ENCODE peak calls at places on chromosomes 2 and 18, in four cellular contexts. A is H9, E is IMR-90, N is H1. Y is an unnamed sample.

GRCh38 chr2:160635488-160635887 is 141.9 kb upstream of the RBMS1 start:
- DNase-seq in A (no peak), E (peak), N (no peak), Y (no peak)

GRCh38 chr18:59846814-59847490 is 52.8 kb upstream of the PMAIP1 start:
- DNase-seq in N (no peak), E (peak), A (peak), Y (peak)

GRCh38 chr2:156436477-156437085 is 402 bp downstream of the GPD2 start:
- DNase-seq in A (no peak), N (no peak), E (peak), Y (peak)

GRCh38 chr18:55455938-55456337 is 132.1 kb downstream of the TCF4 start:
- DNase-seq in N (no peak), E (no peak), A (no peak), Y (no peak)

GRCh38 chr2:199463000-199463692 is 5.4 kb upstream of the SATB2 start:
- DNase-seq in E (peak), N (no peak), A (peak), Y (peak)

GRCh38 chr2:134737671-134738070 is 18.9 kb upstream of the TMEM163 start:
- DNase-seq in E (no peak), N (no peak), A (no peak), Y (no peak)

GRCh38 chr2:175154670-175155082 is 13.3 kb downstream of the ATF2 start:
- DNase-seq in E (peak), A (no peak), N (no peak), Y (no peak)

GRCh38 chr18:8045890-8046289 is 478.8 kb downstream of the PTPRM start:
- DNase-seq in A (no peak), N (no peak), E (no peak), Y (no peak)

GRCh38 chr2:86464654-86465053 is 23.5 kb downstream of the KDM3A start:
- DNase-seq in N (no peak), E (no peak), A (no peak), Y (no peak)

GRCh38 chr2:20638014-20638413 is 12.9 kb downstream of the HS1BP3 start:
- DNase-seq in N (no peak), E (no peak), A (no peak), Y (no peak)

GRCh38 chr2:3202926-3203325 is 174.7 kb downstream of the EIPR1 start:
- DNase-seq in E (no peak), A (no peak), N (no peak), Y (no peak)

GRCh38 chr2:1997409-1997808 is 253.1 kb upstream of the PXDN start:
- DNase-seq in E (no peak), N (no peak), A (no peak), Y (no peak)

GRCh38 chr2:165238295-165238694 is 919 bp upstream of the SCN2A start:
- DNase-seq in N (no peak), E (peak), A (no peak), Y (peak)

GRCh38 chr2:239327536-239328305 is 73.1 kb downstream of the HDAC4 start:
- DNase-seq in A (peak), N (no peak), E (peak), Y (no peak)

GRCh38 chr2:135791418-135792190 is 45.4 kb downstream of the LCT start:
- DNase-seq in N (no peak), A (no peak), E (peak), Y (no peak)

GRCh38 chr2:46557788-46558187 is 78.4 kb downstream of the TMEM247 start:
- DNase-seq in A (no peak), N (no peak), E (no peak), Y (no peak)

GRCh38 chr2:134897932-134898331 is 20.7 kb upstream of the CCNT2 start:
- DNase-seq in N (no peak), A (no peak), E (peak), Y (no peak)

GRCh38 chr2:235535423-235536130 is 41.7 kb downstream of the AGAP1 start:
- DNase-seq in E (no peak), A (no peak), N (no peak), Y (no peak)

GRCh38 chr18:13615432-13615861 is 110.9 kb downstream of the FAM210A start:
- DNase-seq in A (no peak), E (no peak), N (no peak), Y (no peak)

GRCh38 chr2:164777847-164778246 is 63.8 kb downstream of the COBLL1 start:
- DNase-seq in A (no peak), E (no peak), N (no peak), Y (peak)

GRCh38 chr18:59617468-59617932 is 79.7 kb downstream of the CCBE1 start:
- DNase-seq in E (no peak), N (no peak), A (no peak), Y (no peak)

GRCh38 chr2:134402385-134402784 is 148.5 kb downstream of the MGAT5 start:
- DNase-seq in E (peak), N (no peak), A (no peak), Y (no peak)

GRCh38 chr18:3498705-3499451 is 48.9 kb downstream of the TGIF1 start:
- DNase-seq in N (no peak), A (peak), E (peak), Y (peak)

GRCh38 chr18:10099539-10100140 is 185.8 kb downstream of the VAPA start:
- DNase-seq in A (no peak), N (no peak), E (peak), Y (no peak)

GRCh38 chr2:118016911-118017310 is 3.0 kb upstream of the CCDC93 start:
- DNase-seq in E (no peak), N (no peak), A (no peak), Y (no peak)

GRCh38 chr18:36771246-36771645 is 57.6 kb downstream of the TPGS2 start:
- DNase-seq in N (no peak), A (no peak), E (no peak), Y (peak)
- H3K56ac ChIP-seq in N (no peak), A (no peak), E (no peak), Y (no peak)

GRCh38 chr2:237412646-237413292 is 1.2 kb downstream of the COL6A3 start:
- DNase-seq in N (no peak), E (no peak), A (no peak), Y (no peak)
- H3K23ac ChIP-seq in N (no peak), E (peak), A (no peak), Y (no peak)

GRCh38 chr2:172664766-172665165 is 70.9 kb upstream of the RAPGEF4 start:
- DNase-seq in A (no peak), N (no peak), E (no peak), Y (no peak)

GRCh38 chr2:172655838-172656573 is 79.6 kb upstream of the RAPGEF4 start:
- DNase-seq in N (no peak), E (peak), A (no peak), Y (no peak)

GRCh38 chr2:172662099-172662498 is 73.5 kb upstream of the RAPGEF4 start:
- DNase-seq in A (no peak), N (no peak), E (no peak), Y (no peak)

GRCh38 chr2:172655091-172655837 is 80.4 kb upstream of the RAPGEF4 start:
- DNase-seq in N (no peak), A (no peak), E (peak), Y (no peak)

GRCh38 chr2:172658945-172659344 is 76.7 kb upstream of the RAPGEF4 start:
- DNase-seq in A (no peak), E (no peak), N (no peak), Y (no peak)
- H3K56ac ChIP-seq in A (no peak), E (no peak), N (no peak), Y (no peak)

GRCh38 chr2:224027070-224027469 is 12.0 kb downstream of the SERPINE2 start:
- DNase-seq in E (no peak), A (peak), N (peak), Y (peak)
- H3K23ac ChIP-seq in E (no peak), A (no peak), N (no peak), Y (no peak)

DNA sequence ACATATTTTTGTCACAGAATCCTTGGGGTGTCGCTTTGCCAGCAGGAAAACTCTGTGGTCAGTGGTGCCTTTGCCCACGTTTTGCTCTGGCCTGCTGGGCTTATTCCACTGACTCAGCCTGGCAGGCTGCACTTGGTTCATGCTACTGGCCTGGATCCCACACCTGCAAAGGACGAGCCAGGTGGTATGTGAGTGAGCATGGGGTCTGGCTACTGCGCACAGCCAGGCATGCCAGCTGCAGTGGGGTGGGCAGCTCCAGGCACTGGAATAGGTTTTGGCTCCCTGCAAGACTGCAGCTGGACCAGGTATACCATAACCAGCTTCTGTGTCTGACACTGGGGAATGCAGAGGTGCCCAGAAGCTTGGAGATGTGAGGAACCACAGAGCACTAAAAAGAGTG is 197.9 kb upstream of the VRK2 start:
- DNase-seq in A (no peak), N (no peak), E (no peak), Y (no peak)
- H3K56ac ChIP-seq in A (no peak), N (no peak), E (no peak), Y (no peak)

GRCh38 chr2:224598669-224599068 is 13.5 kb upstream of the CUL3 start:
- DNase-seq in N (no peak), E (no peak), A (no peak), Y (no peak)

GRCh38 chr2:224596289-224596688 is 11.1 kb upstream of the CUL3 start:
- DNase-seq in E (no peak), A (no peak), N (no peak), Y (no peak)

GRCh38 chr2:224601923-224602322 is 16.8 kb upstream of the CUL3 start:
- DNase-seq in A (no peak), N (no peak), E (no peak), Y (no peak)
- H3K23ac ChIP-seq in A (no peak), N (no peak), E (no peak), Y (no peak)

DNA sequence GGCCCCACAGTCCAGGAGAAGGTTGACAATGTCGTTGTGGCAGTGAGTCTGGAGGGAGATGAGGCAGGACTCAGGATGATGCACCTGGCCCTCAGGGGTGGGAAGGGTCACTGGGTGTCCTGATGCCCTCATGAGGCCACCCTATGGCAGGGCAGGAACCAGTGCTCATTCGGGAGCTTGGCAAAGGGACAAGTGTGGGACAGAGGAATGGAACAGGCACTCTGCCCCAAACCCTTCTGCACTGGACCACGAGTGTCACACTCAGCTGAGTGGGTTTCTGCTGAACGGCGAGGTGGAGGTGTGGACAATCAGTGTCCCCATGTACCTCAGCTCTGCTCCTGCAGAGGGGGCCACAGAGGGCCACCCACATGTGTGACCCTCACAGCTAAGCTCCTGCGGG is 32.0 kb downstream of the ANKMY1 start:
- DNase-seq in N (no peak), A (no peak), E (no peak), Y (no peak)
- H3K56ac ChIP-seq in N (no peak), A (no peak), E (no peak), Y (no peak)

Y was measured in mesendoderm.